ENCODE peak calls at places on chromosomes 11 and 22, in seven cellular contexts. B is GM06990; C is stimulated activated CD8-positive, alpha-beta memory T cell treated with anti-CD3 and anti-CD28 coated beads, Interleukin-15, amount 100 ng/mL, for 4 hours; U is GM12891; V is T47D; J is EL; X is stimulated activated CD4-positive, alpha-beta T cell treated with anti-CD3 and anti-CD28 coated beads, Interleukin-1b, Interleukin-23, amount 100 ng/mL, for 4 hours. Q is an unnamed sample.

GRCh38 chr11:9703280-9703679 is 39.4 kb downstream of the SWAP70 start:
- DNase-seq in U (no peak), B (no peak), J (no peak), C (no peak), V (no peak), X (no peak), Q (no peak)

GRCh38 chr11:66443602-66444001 is 5.0 kb upstream of the MRPL11 start:
- DNase-seq in B (no peak), V (no peak), J (peak), C (no peak), U (no peak), X (no peak), Q (no peak)

GRCh38 chr11:122023614-122024250 is 92.3 kb downstream of the BLID start:
- DNase-seq in V (no peak), U (no peak), C (no peak), J (peak), X (no peak), B (no peak), Q (no peak)

GRCh38 chr11:44905131-44905866 is 45.4 kb downstream of the TP53I11 start:
- DNase-seq in B (no peak), J (no peak), V (no peak), X (no peak), C (no peak), U (no peak), Q (no peak)

GRCh38 chr22:31829505-31829904 is 75.7 kb downstream of the DEPDC5 start:
- DNase-seq in B (peak), C (peak), J (peak), V (no peak), X (peak), U (no peak), Q (no peak)

GRCh38 chr11:27626938-27627586 is 73.2 kb downstream of the BDNF start:
- DNase-seq in C (no peak), V (no peak), J (no peak), B (no peak), X (no peak), U (no peak), Q (no peak)

GRCh38 chr11:87173185-87174039 is 135.7 kb downstream of the TMEM135 start:
- DNase-seq in B (no peak), U (no peak), X (no peak), J (peak), C (no peak), V (no peak), Q (no peak)

GRCh38 chr22:28810839-28811491 is 10.6 kb upstream of the XBP1 start:
- DNase-seq in J (no peak), X (peak), C (no peak), U (no peak), B (no peak), V (no peak), Q (no peak)

GRCh38 chr22:38033522-38034277 is 23.5 kb upstream of the PICK1 start:
- DNase-seq in J (no peak), V (no peak), X (no peak), C (no peak), U (no peak), B (no peak), Q (no peak)

GRCh38 chr11:27625347-27625912 is 74.8 kb downstream of the BDNF start:
- DNase-seq in U (no peak), J (no peak), B (no peak), V (no peak), C (no peak), X (no peak), Q (no peak)

GRCh38 chr22:46848227-46848626 is 85.8 kb downstream of the TBC1D22A start:
- DNase-seq in U (no peak), J (no peak), C (no peak), X (no peak), B (no peak), V (no peak), Q (no peak)

GRCh38 chr22:30216710-30217109 is 29.8 kb downstream of the LIF start:
- DNase-seq in J (no peak), U (no peak), B (no peak), V (no peak), C (no peak), X (no peak), Q (no peak)

GRCh38 chr22:19896665-19897355 is 42.1 kb upstream of the GNB1L start:
- DNase-seq in J (no peak), C (no peak), U (no peak), X (no peak), B (no peak), V (no peak), Q (no peak)

GRCh38 chr22:47779474-47779873 is 1017.0 kb downstream of the TBC1D22A start:
- DNase-seq in C (no peak), V (no peak), B (no peak), X (no peak), U (no peak), J (no peak), Q (no peak)

GRCh38 chr22:26617251-26618199 is at the start of gene CRYBB1:
- DNase-seq in C (no peak), J (peak), B (no peak), V (no peak), U (no peak), X (no peak), Q (no peak)